ENCODE peak calls at places on chromosomes 3 and 15, in seven cellular contexts. One of them, this sample, is unnamed. For H3K4me1, the result is how much of the 10 kb centered on the place peaks cover.

GRCh38 chr15:56244237-56244810 is 645 bp upstream of the RFX7 start:
- DNase-seq in uterus: peak
- DNase-seq in fibroblast of lung: peak
- DNase-seq in small intestine: peak
- DNase-seq in body of pancreas: peak
- DNase-seq in CD8-positive, alpha-beta memory T cell: peak
- DNase-seq in Peyer's patch: peak
- DNase-seq in this sample: peak

GRCh38 chr3:109553573-109554371 is 216.4 kb upstream of the DPPA4 start:
- DNase-seq in fibroblast of lung: no peak
- DNase-seq in uterus: no peak
- DNase-seq in Peyer's patch: no peak
- DNase-seq in small intestine: no peak
- DNase-seq in body of pancreas: no peak
- DNase-seq in CD8-positive, alpha-beta memory T cell: no peak
- DNase-seq in this sample: no peak

GRCh38 chr3:159174715-159175390 is 373.0 kb downstream of the MFSD1 start:
- DNase-seq in body of pancreas: no peak
- DNase-seq in Peyer's patch: no peak
- DNase-seq in uterus: no peak
- DNase-seq in small intestine: no peak
- DNase-seq in fibroblast of lung: no peak
- DNase-seq in CD8-positive, alpha-beta memory T cell: no peak
- DNase-seq in this sample: no peak

GRCh38 chr3:23859012-23859743 is 53.4 kb downstream of the UBE2E1 start:
- DNase-seq in Peyer's patch: no peak
- DNase-seq in body of pancreas: peak
- DNase-seq in uterus: no peak
- DNase-seq in CD8-positive, alpha-beta memory T cell: no peak
- DNase-seq in small intestine: no peak
- DNase-seq in fibroblast of lung: peak
- DNase-seq in this sample: no peak

GRCh38 chr3:33911525-33912322 is 113.3 kb downstream of the PDCD6IP start:
- DNase-seq in fibroblast of lung: peak
- DNase-seq in Peyer's patch: no peak
- DNase-seq in CD8-positive, alpha-beta memory T cell: no peak
- DNase-seq in body of pancreas: no peak
- DNase-seq in small intestine: no peak
- DNase-seq in uterus: no peak
- DNase-seq in this sample: no peak

GRCh38 chr3:139937674-139938279 is 2.8 kb downstream of the CLSTN2 start:
- DNase-seq in small intestine: peak
- DNase-seq in CD8-positive, alpha-beta memory T cell: no peak
- DNase-seq in uterus: peak
- DNase-seq in Peyer's patch: peak
- DNase-seq in body of pancreas: peak
- DNase-seq in fibroblast of lung: peak
- DNase-seq in this sample: peak

GRCh38 chr3:85783331-85783730 is 824.5 kb downstream of the CADM2 start:
- DNase-seq in uterus: no peak
- DNase-seq in Peyer's patch: no peak
- DNase-seq in small intestine: no peak
- DNase-seq in body of pancreas: no peak
- DNase-seq in CD8-positive, alpha-beta memory T cell: no peak
- DNase-seq in fibroblast of lung: peak
- DNase-seq in this sample: no peak

GRCh38 chr3:4447600-4448561 is 19.2 kb downstream of the SUMF1 start:
- DNase-seq in body of pancreas: no peak
- DNase-seq in fibroblast of lung: no peak
- DNase-seq in uterus: no peak
- DNase-seq in small intestine: no peak
- DNase-seq in Peyer's patch: no peak
- DNase-seq in CD8-positive, alpha-beta memory T cell: no peak
- DNase-seq in this sample: no peak

GRCh38 chr3:111035896-111036295 is 35.7 kb upstream of the NECTIN3 start:
- DNase-seq in uterus: no peak
- DNase-seq in fibroblast of lung: no peak
- DNase-seq in CD8-positive, alpha-beta memory T cell: no peak
- DNase-seq in body of pancreas: no peak
- DNase-seq in small intestine: no peak
- DNase-seq in Peyer's patch: no peak
- DNase-seq in this sample: no peak

GRCh38 chr15:80780416-80781221 is 1.4 kb downstream of the CEMIP start:
- DNase-seq in small intestine: peak
- DNase-seq in body of pancreas: peak
- DNase-seq in CD8-positive, alpha-beta memory T cell: no peak
- DNase-seq in uterus: peak
- DNase-seq in fibroblast of lung: peak
- DNase-seq in Peyer's patch: no peak
- DNase-seq in this sample: peak

GRCh38 chr3:15361494-15362214 is 29.3 kb upstream of the SH3BP5 start:
- DNase-seq in fibroblast of lung: no peak
- DNase-seq in Peyer's patch: no peak
- DNase-seq in CD8-positive, alpha-beta memory T cell: no peak
- DNase-seq in body of pancreas: peak
- DNase-seq in uterus: peak
- DNase-seq in small intestine: no peak
- DNase-seq in this sample: peak

GRCh38 chr3:188157971-188158370 is 4.0 kb downstream of the LPP start:
- DNase-seq in Peyer's patch: peak
- DNase-seq in fibroblast of lung: no peak
- DNase-seq in body of pancreas: peak
- DNase-seq in CD8-positive, alpha-beta memory T cell: no peak
- DNase-seq in uterus: no peak
- DNase-seq in small intestine: peak
- DNase-seq in this sample: no peak
- H3K4me1 ChIP-seq in Peyer's patch: half or more
- H3K4me1 ChIP-seq in fibroblast of lung: under half
- H3K4me1 ChIP-seq in body of pancreas: half or more
- H3K4me1 ChIP-seq in CD8-positive, alpha-beta memory T cell: under half
- H3K4me1 ChIP-seq in uterus: under half
- H3K4me1 ChIP-seq in small intestine: under half
- H3K4me1 ChIP-seq in this sample: under half

GRCh38 chr3:71303627-71304260 is 279.8 kb downstream of the FOXP1 start:
- DNase-seq in CD8-positive, alpha-beta memory T cell: no peak
- DNase-seq in uterus: no peak
- DNase-seq in fibroblast of lung: peak
- DNase-seq in small intestine: no peak
- DNase-seq in Peyer's patch: no peak
- DNase-seq in body of pancreas: no peak
- DNase-seq in this sample: no peak

GRCh38 chr3:71307884-71308697 is 275.4 kb downstream of the FOXP1 start:
- DNase-seq in fibroblast of lung: peak
- DNase-seq in Peyer's patch: no peak
- DNase-seq in CD8-positive, alpha-beta memory T cell: no peak
- DNase-seq in uterus: no peak
- DNase-seq in small intestine: no peak
- DNase-seq in body of pancreas: no peak
- DNase-seq in this sample: no peak

GRCh38 chr3:71304261-71304646 is 279.3 kb downstream of the FOXP1 start:
- DNase-seq in fibroblast of lung: no peak
- DNase-seq in small intestine: no peak
- DNase-seq in body of pancreas: no peak
- DNase-seq in CD8-positive, alpha-beta memory T cell: no peak
- DNase-seq in uterus: no peak
- DNase-seq in Peyer's patch: no peak
- DNase-seq in this sample: no peak

GRCh38 chr3:71304684-71305083 is 278.8 kb downstream of the FOXP1 start:
- DNase-seq in small intestine: no peak
- DNase-seq in uterus: peak
- DNase-seq in Peyer's patch: no peak
- DNase-seq in body of pancreas: peak
- DNase-seq in fibroblast of lung: peak
- DNase-seq in CD8-positive, alpha-beta memory T cell: no peak
- DNase-seq in this sample: no peak

GRCh38 chr3:71305246-71306206 is 278.0 kb downstream of the FOXP1 start:
- DNase-seq in small intestine: peak
- DNase-seq in body of pancreas: peak
- DNase-seq in fibroblast of lung: peak
- DNase-seq in CD8-positive, alpha-beta memory T cell: no peak
- DNase-seq in Peyer's patch: peak
- DNase-seq in uterus: peak
- DNase-seq in this sample: no peak
- H3K27ac ChIP-seq in small intestine: peak
- H3K27ac ChIP-seq in body of pancreas: peak
- H3K27ac ChIP-seq in fibroblast of lung: no peak
- H3K27ac ChIP-seq in CD8-positive, alpha-beta memory T cell: no peak
- H3K27ac ChIP-seq in Peyer's patch: peak
- H3K27ac ChIP-seq in uterus: peak
- H3K27ac ChIP-seq in this sample: peak

DNA sequence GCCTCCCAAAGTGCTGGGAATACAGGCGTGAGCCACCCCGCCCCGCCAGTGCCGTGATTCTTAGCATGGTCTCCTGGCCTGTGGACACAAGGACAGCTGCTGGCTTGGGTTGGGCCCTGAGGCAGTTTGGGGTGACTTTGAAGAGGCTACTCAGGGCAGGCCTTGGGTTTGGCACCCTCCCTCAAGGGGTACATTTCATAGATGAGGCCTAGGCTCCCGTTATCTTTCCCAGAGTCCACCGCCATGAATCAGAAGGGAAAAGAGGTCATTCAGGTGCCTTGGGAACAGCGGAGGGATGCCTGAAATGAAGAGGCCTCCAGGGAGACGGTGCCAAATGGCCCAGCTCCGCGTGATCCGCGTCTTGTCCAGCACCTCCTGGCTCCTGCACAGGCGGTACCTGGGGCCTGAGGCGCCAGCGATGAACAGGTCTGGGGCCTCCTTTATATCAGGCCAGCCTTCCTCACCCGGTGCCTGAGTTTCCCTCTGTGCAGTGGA is 9.3 kb downstream of the GNAI2 start:
- DNase-seq in fibroblast of lung: no peak
- DNase-seq in body of pancreas: no peak
- DNase-seq in Peyer's patch: no peak
- DNase-seq in CD8-positive, alpha-beta memory T cell: no peak
- DNase-seq in uterus: no peak
- DNase-seq in small intestine: no peak
- DNase-seq in this sample: peak
- H3K4me1 ChIP-seq in fibroblast of lung: half or more
- H3K4me1 ChIP-seq in body of pancreas: under half
- H3K4me1 ChIP-seq in Peyer's patch: half or more
- H3K4me1 ChIP-seq in CD8-positive, alpha-beta memory T cell: half or more
- H3K4me1 ChIP-seq in uterus: half or more
- H3K4me1 ChIP-seq in small intestine: under half
- H3K4me1 ChIP-seq in this sample: half or more

GRCh38 chr3:73718326-73719110 is 93.8 kb upstream of the PDZRN3 start:
- DNase-seq in uterus: no peak
- DNase-seq in fibroblast of lung: no peak
- DNase-seq in Peyer's patch: no peak
- DNase-seq in body of pancreas: no peak
- DNase-seq in CD8-positive, alpha-beta memory T cell: no peak
- DNase-seq in small intestine: peak
- DNase-seq in this sample: no peak
- H3K27ac ChIP-seq in uterus: peak
- H3K27ac ChIP-seq in fibroblast of lung: no peak
- H3K27ac ChIP-seq in Peyer's patch: peak
- H3K27ac ChIP-seq in body of pancreas: no peak
- H3K27ac ChIP-seq in CD8-positive, alpha-beta memory T cell: no peak
- H3K27ac ChIP-seq in small intestine: no peak
- H3K27ac ChIP-seq in this sample: no peak